ENCODE peak calls at places on chromosomes 3 and 15, in nine cellular contexts. One of them, this sample, is unnamed. For H3K4me1, the result is how much of the 10 kb centered on the place peaks cover.

GRCh38 chr3:124885466-124886167 is 1.5 kb downstream of the ITGB5 start:
- DNase-seq in tibial nerve: no peak
- DNase-seq in body of pancreas: no peak
- DNase-seq in Karpas-422: no peak
- DNase-seq in neural progenitor cell: peak
- DNase-seq in keratinocyte: no peak
- DNase-seq in right lobe of liver: no peak
- DNase-seq in left ventricle myocardium inferior: no peak
- DNase-seq in astrocyte: no peak
- DNase-seq in this sample: no peak

GRCh38 chr15:67838789-67839332 is 984 bp downstream of the RNU6-1 start:
- DNase-seq in tibial nerve: peak
- DNase-seq in keratinocyte: no peak
- DNase-seq in Karpas-422: no peak
- DNase-seq in neural progenitor cell: peak
- DNase-seq in right lobe of liver: peak
- DNase-seq in astrocyte: no peak
- DNase-seq in left ventricle myocardium inferior: peak
- DNase-seq in body of pancreas: peak
- DNase-seq in this sample: no peak

GRCh38 chr3:172512363-172512762 is 10.9 kb downstream of the TNFSF10 start:
- DNase-seq in tibial nerve: peak
- DNase-seq in neural progenitor cell: no peak
- DNase-seq in left ventricle myocardium inferior: peak
- DNase-seq in right lobe of liver: peak
- DNase-seq in Karpas-422: no peak
- DNase-seq in astrocyte: peak
- DNase-seq in body of pancreas: peak
- DNase-seq in keratinocyte: no peak
- DNase-seq in this sample: peak

GRCh38 chr15:68318931-68319909 is 41.7 kb downstream of the FEM1B start:
- DNase-seq in keratinocyte: no peak
- DNase-seq in neural progenitor cell: no peak
- DNase-seq in astrocyte: no peak
- DNase-seq in body of pancreas: no peak
- DNase-seq in left ventricle myocardium inferior: no peak
- DNase-seq in tibial nerve: no peak
- DNase-seq in right lobe of liver: no peak
- DNase-seq in Karpas-422: no peak
- DNase-seq in this sample: no peak

GRCh38 chr3:185734725-185735096 is 90.1 kb downstream of the IGF2BP2 start:
- DNase-seq in tibial nerve: no peak
- DNase-seq in left ventricle myocardium inferior: no peak
- DNase-seq in neural progenitor cell: no peak
- DNase-seq in body of pancreas: no peak
- DNase-seq in keratinocyte: no peak
- DNase-seq in Karpas-422: no peak
- DNase-seq in right lobe of liver: no peak
- DNase-seq in astrocyte: no peak
- DNase-seq in this sample: no peak

GRCh38 chr3:132435911-132436425 is 18.7 kb downstream of the DNAJC13 start:
- DNase-seq in Karpas-422: no peak
- DNase-seq in left ventricle myocardium inferior: no peak
- DNase-seq in tibial nerve: no peak
- DNase-seq in body of pancreas: no peak
- DNase-seq in keratinocyte: no peak
- DNase-seq in right lobe of liver: no peak
- DNase-seq in astrocyte: no peak
- DNase-seq in neural progenitor cell: no peak
- DNase-seq in this sample: no peak

GRCh38 chr3:133477497-133477896 is 77.6 kb downstream of the BFSP2 start:
- DNase-seq in right lobe of liver: no peak
- DNase-seq in Karpas-422: peak
- DNase-seq in body of pancreas: no peak
- DNase-seq in neural progenitor cell: no peak
- DNase-seq in astrocyte: no peak
- DNase-seq in keratinocyte: no peak
- DNase-seq in left ventricle myocardium inferior: no peak
- DNase-seq in tibial nerve: no peak
- DNase-seq in this sample: no peak

GRCh38 chr3:178966299-178967183 is 105.1 kb downstream of the ZMAT3 start:
- DNase-seq in left ventricle myocardium inferior: peak
- DNase-seq in Karpas-422: peak
- DNase-seq in astrocyte: peak
- DNase-seq in tibial nerve: peak
- DNase-seq in keratinocyte: no peak
- DNase-seq in neural progenitor cell: no peak
- DNase-seq in body of pancreas: peak
- DNase-seq in right lobe of liver: no peak
- DNase-seq in this sample: no peak

GRCh38 chr3:82177774-82178173 is 416.3 kb upstream of the GBE1 start:
- DNase-seq in tibial nerve: no peak
- DNase-seq in neural progenitor cell: no peak
- DNase-seq in body of pancreas: no peak
- DNase-seq in astrocyte: no peak
- DNase-seq in left ventricle myocardium inferior: no peak
- DNase-seq in keratinocyte: no peak
- DNase-seq in Karpas-422: no peak
- DNase-seq in right lobe of liver: no peak
- DNase-seq in this sample: no peak

GRCh38 chr15:35519536-35520149 is 26.3 kb downstream of the DPH6 start:
- DNase-seq in body of pancreas: no peak
- DNase-seq in right lobe of liver: no peak
- DNase-seq in tibial nerve: no peak
- DNase-seq in keratinocyte: no peak
- DNase-seq in astrocyte: peak
- DNase-seq in left ventricle myocardium inferior: no peak
- DNase-seq in neural progenitor cell: peak
- DNase-seq in Karpas-422: peak
- DNase-seq in this sample: no peak

GRCh38 chr15:83565553-83566159 is 88.3 kb upstream of the ADAMTSL3 start:
- DNase-seq in keratinocyte: no peak
- DNase-seq in Karpas-422: peak
- DNase-seq in left ventricle myocardium inferior: no peak
- DNase-seq in neural progenitor cell: peak
- DNase-seq in body of pancreas: peak
- DNase-seq in tibial nerve: peak
- DNase-seq in right lobe of liver: no peak
- DNase-seq in astrocyte: no peak
- DNase-seq in this sample: no peak

GRCh38 chr15:80095511-80095910 is 36.0 kb downstream of the ZFAND6 start:
- DNase-seq in astrocyte: no peak
- DNase-seq in left ventricle myocardium inferior: no peak
- DNase-seq in body of pancreas: no peak
- DNase-seq in Karpas-422: no peak
- DNase-seq in right lobe of liver: no peak
- DNase-seq in keratinocyte: no peak
- DNase-seq in tibial nerve: no peak
- DNase-seq in neural progenitor cell: no peak
- DNase-seq in this sample: no peak

GRCh38 chr3:155771126-155771525 is 26.3 kb upstream of the PLCH1 start:
- DNase-seq in right lobe of liver: no peak
- DNase-seq in keratinocyte: no peak
- DNase-seq in left ventricle myocardium inferior: no peak
- DNase-seq in body of pancreas: no peak
- DNase-seq in tibial nerve: no peak
- DNase-seq in neural progenitor cell: no peak
- DNase-seq in Karpas-422: no peak
- DNase-seq in astrocyte: no peak
- DNase-seq in this sample: no peak

GRCh38 chr3:151305081-151305777 is 11.4 kb downstream of the GPR87 start:
- DNase-seq in astrocyte: peak
- DNase-seq in left ventricle myocardium inferior: no peak
- DNase-seq in right lobe of liver: peak
- DNase-seq in tibial nerve: peak
- DNase-seq in neural progenitor cell: peak
- DNase-seq in keratinocyte: peak
- DNase-seq in body of pancreas: peak
- DNase-seq in Karpas-422: no peak
- DNase-seq in this sample: no peak

GRCh38 chr3:42746455-42747450 is 26.3 kb downstream of the CCDC13 start:
- DNase-seq in left ventricle myocardium inferior: no peak
- DNase-seq in tibial nerve: no peak
- DNase-seq in neural progenitor cell: peak
- DNase-seq in keratinocyte: no peak
- DNase-seq in right lobe of liver: no peak
- DNase-seq in Karpas-422: no peak
- DNase-seq in astrocyte: no peak
- DNase-seq in body of pancreas: peak
- DNase-seq in this sample: no peak

GRCh38 chr3:16482770-16483531 is 30.5 kb downstream of the RFTN1 start:
- DNase-seq in tibial nerve: no peak
- DNase-seq in Karpas-422: peak
- DNase-seq in right lobe of liver: no peak
- DNase-seq in keratinocyte: no peak
- DNase-seq in neural progenitor cell: no peak
- DNase-seq in body of pancreas: peak
- DNase-seq in left ventricle myocardium inferior: no peak
- DNase-seq in astrocyte: no peak
- DNase-seq in this sample: peak

GRCh38 chr3:16480861-16481569 is 32.5 kb downstream of the RFTN1 start:
- DNase-seq in astrocyte: peak
- DNase-seq in body of pancreas: no peak
- DNase-seq in tibial nerve: no peak
- DNase-seq in left ventricle myocardium inferior: no peak
- DNase-seq in neural progenitor cell: peak
- DNase-seq in right lobe of liver: no peak
- DNase-seq in Karpas-422: no peak
- DNase-seq in keratinocyte: no peak
- DNase-seq in this sample: no peak

GRCh38 chr3:16484216-16484615 is 29.3 kb downstream of the RFTN1 start:
- DNase-seq in body of pancreas: peak
- DNase-seq in astrocyte: peak
- DNase-seq in Karpas-422: no peak
- DNase-seq in left ventricle myocardium inferior: no peak
- DNase-seq in tibial nerve: peak
- DNase-seq in keratinocyte: no peak
- DNase-seq in right lobe of liver: no peak
- DNase-seq in neural progenitor cell: no peak
- DNase-seq in this sample: no peak

GRCh38 chr3:16481570-16481897 is 32.0 kb downstream of the RFTN1 start:
- DNase-seq in astrocyte: no peak
- DNase-seq in right lobe of liver: no peak
- DNase-seq in tibial nerve: no peak
- DNase-seq in left ventricle myocardium inferior: no peak
- DNase-seq in keratinocyte: no peak
- DNase-seq in neural progenitor cell: no peak
- DNase-seq in body of pancreas: no peak
- DNase-seq in Karpas-422: no peak
- DNase-seq in this sample: no peak

DNA sequence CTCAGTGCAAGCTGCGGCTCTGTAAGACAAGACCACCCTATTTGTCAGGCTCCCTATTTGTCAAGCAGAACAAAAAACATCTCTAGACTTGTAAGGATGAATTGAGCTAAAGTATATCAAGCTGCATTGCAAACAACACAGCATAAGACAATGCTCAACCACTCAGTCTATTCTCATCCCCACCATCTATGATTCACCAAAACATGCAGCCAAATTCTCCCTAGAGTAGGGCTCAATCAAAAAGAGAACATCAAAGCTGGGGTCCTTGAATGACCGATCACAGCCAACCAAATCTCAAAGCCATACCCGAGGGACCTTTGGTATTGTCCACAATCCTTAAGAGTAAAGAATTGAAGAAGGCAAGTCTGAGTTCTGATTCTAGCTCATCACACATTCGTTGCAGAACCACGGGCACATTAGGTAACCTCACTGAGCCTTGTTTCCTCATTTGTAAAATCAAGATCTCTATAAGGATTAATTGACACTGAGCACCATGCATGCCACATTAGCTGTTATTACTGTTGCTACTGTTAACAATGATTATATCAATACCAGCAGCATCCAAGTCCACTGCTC is 31.2 kb downstream of the RFTN1 start:
- DNase-seq in body of pancreas: no peak
- DNase-seq in tibial nerve: no peak
- DNase-seq in Karpas-422: no peak
- DNase-seq in left ventricle myocardium inferior: no peak
- DNase-seq in right lobe of liver: no peak
- DNase-seq in astrocyte: no peak
- DNase-seq in keratinocyte: no peak
- DNase-seq in neural progenitor cell: no peak
- DNase-seq in this sample: no peak
- H3K4me1 ChIP-seq in body of pancreas: under half
- H3K4me1 ChIP-seq in tibial nerve: under half
- H3K4me1 ChIP-seq in Karpas-422: half or more
- H3K4me1 ChIP-seq in left ventricle myocardium inferior: half or more
- H3K4me1 ChIP-seq in right lobe of liver: under half
- H3K4me1 ChIP-seq in astrocyte: half or more
- H3K4me1 ChIP-seq in keratinocyte: under half
- H3K4me1 ChIP-seq in neural progenitor cell: under half
- H3K4me1 ChIP-seq in this sample: under half

DNA sequence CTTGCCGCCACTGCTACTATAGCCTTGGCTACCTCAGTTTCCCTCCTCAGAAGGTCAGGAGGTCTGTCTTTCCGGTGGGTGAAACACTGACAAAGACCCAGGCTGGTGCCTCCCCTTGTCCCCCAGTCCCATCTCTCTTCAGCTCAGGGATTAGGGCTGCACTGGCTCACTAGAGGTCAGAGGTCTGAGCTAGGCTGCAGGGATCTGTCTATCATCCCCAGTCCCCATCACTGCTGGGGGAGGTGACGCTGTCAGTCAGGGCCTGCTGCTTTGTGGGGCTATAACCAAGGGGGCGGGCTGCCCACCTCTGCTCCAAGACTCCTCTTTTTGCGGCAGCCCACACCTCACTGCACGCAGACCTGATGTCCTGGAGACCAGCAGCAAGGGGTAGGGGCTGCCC is 13.7 kb downstream of the SEMA3F start:
- DNase-seq in neural progenitor cell: peak
- DNase-seq in Karpas-422: no peak
- DNase-seq in right lobe of liver: no peak
- DNase-seq in keratinocyte: no peak
- DNase-seq in body of pancreas: no peak
- DNase-seq in tibial nerve: no peak
- DNase-seq in left ventricle myocardium inferior: no peak
- DNase-seq in astrocyte: no peak
- DNase-seq in this sample: no peak
- H3K4me1 ChIP-seq in neural progenitor cell: half or more
- H3K4me1 ChIP-seq in Karpas-422: under half
- H3K4me1 ChIP-seq in right lobe of liver: under half
- H3K4me1 ChIP-seq in keratinocyte: half or more
- H3K4me1 ChIP-seq in body of pancreas: under half
- H3K4me1 ChIP-seq in tibial nerve: under half
- H3K4me1 ChIP-seq in left ventricle myocardium inferior: half or more
- H3K4me1 ChIP-seq in astrocyte: half or more
- H3K4me1 ChIP-seq in this sample: under half

GRCh38 chr15:39788800-39789565 is 6.3 kb upstream of the FSIP1 start:
- DNase-seq in tibial nerve: no peak
- DNase-seq in body of pancreas: no peak
- DNase-seq in Karpas-422: no peak
- DNase-seq in neural progenitor cell: no peak
- DNase-seq in left ventricle myocardium inferior: no peak
- DNase-seq in right lobe of liver: no peak
- DNase-seq in astrocyte: no peak
- DNase-seq in keratinocyte: no peak
- DNase-seq in this sample: no peak
- H3K4me1 ChIP-seq in tibial nerve: under half
- H3K4me1 ChIP-seq in body of pancreas: under half
- H3K4me1 ChIP-seq in Karpas-422: under half
- H3K4me1 ChIP-seq in neural progenitor cell: under half
- H3K4me1 ChIP-seq in left ventricle myocardium inferior: under half
- H3K4me1 ChIP-seq in right lobe of liver: under half
- H3K4me1 ChIP-seq in astrocyte: under half
- H3K4me1 ChIP-seq in keratinocyte: under half
- H3K4me1 ChIP-seq in this sample: under half

GRCh38 chr3:190616627-190617026 is 102.7 kb downstream of the IL1RAP start:
- DNase-seq in neural progenitor cell: no peak
- DNase-seq in keratinocyte: no peak
- DNase-seq in right lobe of liver: no peak
- DNase-seq in body of pancreas: no peak
- DNase-seq in astrocyte: no peak
- DNase-seq in tibial nerve: no peak
- DNase-seq in left ventricle myocardium inferior: no peak
- DNase-seq in Karpas-422: no peak
- DNase-seq in this sample: no peak
- H3K4me1 ChIP-seq in neural progenitor cell: under half
- H3K4me1 ChIP-seq in keratinocyte: under half
- H3K4me1 ChIP-seq in right lobe of liver: under half
- H3K4me1 ChIP-seq in body of pancreas: under half
- H3K4me1 ChIP-seq in astrocyte: under half
- H3K4me1 ChIP-seq in tibial nerve: under half
- H3K4me1 ChIP-seq in left ventricle myocardium inferior: under half
- H3K4me1 ChIP-seq in Karpas-422: under half
- H3K4me1 ChIP-seq in this sample: under half

This sample was measured in CD8-positive, alpha-beta T cell.